ENCODE peak calls at places on chromosome 1, in six cellular contexts. J is WERI-Rb-1; C is Panc1; I is GM20000; K is Peyer's patch; D is CD8-positive, alpha-beta T cell. H is an unnamed sample.

GRCh38 chr1:116147114-116147510 is 35.9 kb downstream of the MAB21L3 start:
- DNase-seq in J (no peak), C (no peak), I (no peak), K (no peak), D (no peak), H (no peak)

GRCh38 chr1:24929091-24929875 is 793 bp downstream of the RUNX3 start:
- DNase-seq in J (peak; percentile 32), C (no peak), I (no peak), K (no peak), D (peak; percentile 67), H (peak; percentile 47)

GRCh38 chr1:12143631-12144155 is 23.1 kb upstream of the TNFRSF1B start:
- DNase-seq in J (no peak), C (no peak), I (no peak), K (peak; percentile 80), D (peak; percentile 32), H (no peak)

GRCh38 chr1:15882665-15883064 is 35.2 kb downstream of the SPEN start:
- DNase-seq in J (no peak), C (no peak), I (no peak), K (no peak), D (no peak), H (no peak)

GRCh38 chr1:211843507-211844298 is 13.1 kb upstream of the LPGAT1 start:
- DNase-seq in J (no peak), C (no peak), I (no peak), K (no peak), D (no peak), H (no peak)

GRCh38 chr1:4733446-4734175 is 79.2 kb downstream of the AJAP1 start:
- DNase-seq in J (no peak), C (no peak), I (no peak), K (no peak), D (no peak), H (no peak)

GRCh38 chr1:207748737-207749528 is 2.9 kb upstream of the CD46 start:
- DNase-seq in J (no peak), C (no peak), I (no peak), K (no peak), D (no peak), H (no peak)

GRCh38 chr1:56644941-56645662 is at the start of gene PRKAA2:
- DNase-seq in J (peak; percentile 66), C (no peak), I (peak; percentile 44), K (peak; percentile 56), D (no peak), H (peak; percentile 79)

GRCh38 chr1:53580009-53580400 is 120.8 kb downstream of the DMRTB1 start:
- DNase-seq in J (peak; percentile 1), C (no peak), I (no peak), K (no peak), D (no peak), H (no peak)

GRCh38 chr1:47593001-47593568 is 155.2 kb downstream of the FOXD2 start:
- DNase-seq in J (no peak), C (no peak), I (no peak), K (no peak), D (no peak), H (peak; percentile 50)

GRCh38 chr1:103267271-103267670 is 158.9 kb upstream of the COL11A1 start:
- DNase-seq in J (no peak), C (no peak), I (no peak), K (no peak), D (no peak), H (no peak)

GRCh38 chr1:161182214-161182613 is 4.9 kb upstream of the B4GALT3 start:
- DNase-seq in J (no peak), C (no peak), I (peak; percentile 52), K (peak; percentile 3), D (peak; percentile 54), H (no peak)

GRCh38 chr1:151061012-151061401 is 810 bp downstream of the MLLT11 start:
- DNase-seq in J (peak; percentile 74), C (no peak), I (no peak), K (no peak), D (no peak), H (peak; percentile 64)

GRCh38 chr1:209554761-209555611 is 28.5 kb upstream of the CAMK1G start:
- DNase-seq in J (no peak), C (no peak), I (no peak), K (no peak), D (no peak), H (no peak)

GRCh38 chr1:15090373-15090772 is 63.2 kb upstream of the TMEM51 start:
- DNase-seq in J (no peak), C (no peak), I (no peak), K (peak; percentile 89), D (no peak), H (no peak)

GRCh38 chr1:22507582-22507981 is 55.7 kb upstream of the EPHA8 start:
- DNase-seq in J (peak; percentile 92), C (no peak), I (no peak), K (no peak), D (no peak), H (no peak)

GRCh38 chr1:147494998-147495580 is 46.2 kb upstream of the BCL9 start:
- DNase-seq in J (peak; percentile 93), C (peak; percentile 46), I (peak; percentile 72), K (peak; percentile 54), D (peak; percentile 71), H (peak; percentile 76)

GRCh38 chr1:198157847-198158765 is 1.3 kb downstream of the NEK7 start:
- DNase-seq in J (peak; percentile 20), C (peak; percentile 24), I (peak; percentile 33), K (peak; percentile 41), D (no peak), H (no peak)

GRCh38 chr1:69551476-69552324 is 16.0 kb upstream of the LRRC7 start:
- DNase-seq in J (no peak), C (no peak), I (no peak), K (no peak), D (no peak), H (no peak)

GRCh38 chr1:157289001-157289400 is 150.8 kb upstream of the ETV3 start:
- DNase-seq in J (no peak), C (no peak), I (no peak), K (no peak), D (no peak), H (no peak)

GRCh38 chr1:54970901-54971300 is 9.5 kb upstream of the TMEM61 start:
- DNase-seq in J (no peak), C (no peak), I (no peak), K (no peak), D (no peak), H (no peak)

GRCh38 chr1:63662056-63662836 is 69.0 kb downstream of the PGM1 start:
- DNase-seq in J (no peak), C (no peak), I (no peak), K (no peak), D (no peak), H (no peak)

GRCh38 chr1:31725777-31726535 is 22.1 kb upstream of the COL16A1 start:
- DNase-seq in J (no peak), C (no peak), I (no peak), K (no peak), D (no peak), H (no peak)

GRCh38 chr1:55472784-55473183 is 257.6 kb upstream of the USP24 start:
- DNase-seq in J (no peak), C (no peak), I (no peak), K (no peak), D (no peak), H (no peak)

GRCh38 chr1:70764747-70765146 is 282.9 kb downstream of the PTGER3 start:
- DNase-seq in J (no peak), C (no peak), I (no peak), K (no peak), D (no peak), H (no peak)

GRCh38 chr1:145730900-145731299 is 11.6 kb downstream of the CD160 start:
- DNase-seq in J (no peak), C (no peak), I (no peak), K (no peak), D (no peak), H (no peak)
- TF ChIP-seq CTCF in J (no peak), C (peak; percentile 19), I (no peak), K (no peak), D (no peak), H (no peak)

GRCh38 chr1:204837440-204838084 is 33.1 kb upstream of the NFASC start:
- DNase-seq in J (no peak), C (no peak), I (peak; percentile 52), K (no peak), D (peak; percentile 13), H (no peak)
- TF ChIP-seq CTCF in J (no peak), C (no peak), I (no peak), K (no peak), D (no peak), H (no peak)

DNA sequence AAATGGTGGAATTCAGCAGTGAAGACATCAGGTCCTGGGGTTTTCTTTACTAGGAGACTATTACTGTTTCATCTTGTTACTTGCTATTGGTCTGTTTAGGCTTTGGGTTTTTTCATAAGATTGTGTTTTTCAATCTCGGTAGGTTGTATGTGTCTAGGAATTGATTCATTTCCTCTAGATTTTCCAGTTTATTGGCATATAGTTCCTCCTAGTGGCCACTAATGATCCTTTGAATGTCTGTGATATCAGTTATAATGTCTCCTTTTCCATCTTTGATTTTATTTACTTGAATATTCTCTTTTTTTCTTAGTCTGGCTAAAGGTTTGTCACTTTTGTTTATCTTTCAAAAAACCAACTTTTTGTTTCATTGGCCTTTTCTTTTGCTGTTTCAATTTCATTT is 233.0 kb downstream of the RWDD3 start:
- DNase-seq in J (no peak), C (no peak), I (no peak), K (no peak), D (no peak), H (no peak)
- TF ChIP-seq CTCF in J (peak; percentile 9), C (no peak), I (no peak), K (no peak), D (no peak), H (no peak)

GRCh38 chr1:68496680-68497357 is at the start of gene DEPDC1:
- DNase-seq in J (peak; percentile 97), C (peak; percentile 53), I (peak; percentile 91), K (peak; percentile 96), D (peak; percentile 54), H (peak; percentile 99)

GRCh38 chr1:68493193-68493592 is 3.7 kb downstream of the DEPDC1 start:
- DNase-seq in J (no peak), C (no peak), I (no peak), K (no peak), D (no peak), H (no peak)

GRCh38 chr1:68495532-68495931 is 1.4 kb downstream of the DEPDC1 start:
- DNase-seq in J (no peak), C (no peak), I (peak; percentile 16), K (no peak), D (no peak), H (no peak)

GRCh38 chr1:68497358-68497698 is 446 bp upstream of the DEPDC1 start:
- DNase-seq in J (no peak), C (no peak), I (peak; percentile 25), K (no peak), D (no peak), H (no peak)

DNA sequence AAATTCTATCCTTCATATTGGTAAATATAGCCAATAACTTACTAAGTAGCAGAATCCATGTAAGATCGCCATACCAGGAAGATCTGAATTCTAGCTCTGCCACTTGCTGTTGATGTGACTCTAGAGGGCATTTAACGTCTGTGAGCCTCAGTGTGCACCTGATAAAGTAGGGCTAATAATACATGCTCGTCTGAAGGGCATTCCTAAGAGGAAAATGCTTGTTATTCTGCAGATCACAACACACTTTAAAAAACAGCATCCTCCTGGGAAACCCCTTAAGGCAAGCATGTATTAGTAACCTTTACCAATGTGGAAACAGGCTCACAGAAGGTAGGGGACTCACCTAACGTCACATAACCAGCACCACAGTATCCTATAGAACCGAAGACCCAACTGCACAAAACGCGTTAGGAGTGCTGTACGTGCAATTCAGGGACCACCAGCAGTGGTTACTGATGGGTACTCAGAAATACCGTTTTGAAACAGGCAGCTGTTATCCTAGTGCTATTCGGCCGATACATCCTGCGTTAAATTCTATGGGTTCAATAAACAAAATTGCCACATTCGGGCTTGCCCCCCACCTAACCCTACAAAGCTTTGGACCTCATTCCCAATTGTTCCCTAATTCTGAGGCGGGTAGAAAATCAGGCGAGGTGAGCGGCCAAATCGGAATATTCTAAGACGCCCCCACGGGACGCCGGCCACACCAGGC is 758 bp downstream of the DEPDC1 start:
- DNase-seq in J (no peak), C (peak; percentile 10), I (peak; percentile 28), K (no peak), D (no peak), H (peak; percentile 49)
- TF ChIP-seq CTCF in J (no peak), C (no peak), I (no peak), K (no peak), D (no peak), H (no peak)

H was measured in glutamatergic neuron.